ENCODE peak calls at places on chromosomes 13 and 19, in nine cellular contexts. B, P, U, A, T, E, I, Y and N are unnamed samples.

GRCh38 chr19:31073485-31074221 is 275.6 kb downstream of the TSHZ3 start:
- DNase-seq in E (no peak), P (no peak), Y (no peak), I (no peak), T (no peak), U (no peak), B (no peak), A (peak), N (no peak)

GRCh38 chr13:109667754-109668360 is 118.5 kb downstream of the IRS2 start:
- DNase-seq in E (no peak), P (no peak), Y (no peak), B (no peak), A (no peak), T (no peak), U (no peak), I (no peak), N (no peak)

GRCh38 chr19:39217094-39217493 is 13.0 kb upstream of the SYCN start:
- DNase-seq in Y (no peak), B (no peak), A (no peak), I (no peak), E (no peak), U (no peak), T (no peak), P (no peak), N (no peak)

GRCh38 chr13:103663996-103664395 is 597.8 kb upstream of the SLC10A2 start:
- DNase-seq in B (no peak), E (no peak), A (no peak), U (no peak), Y (no peak), P (no peak), I (no peak), T (no peak), N (no peak)

GRCh38 chr13:32840840-32841713 is 175.1 kb upstream of the KL start:
- DNase-seq in U (no peak), I (no peak), A (no peak), E (no peak), P (no peak), B (no peak), T (no peak), Y (peak), N (no peak)

GRCh38 chr13:95391785-95392184 is 90.5 kb upstream of the ABCC4 start:
- DNase-seq in P (no peak), T (no peak), E (no peak), B (no peak), I (no peak), A (no peak), U (no peak), Y (no peak), N (no peak)

GRCh38 chr13:85930108-85930507 is 130.9 kb upstream of the SLITRK6 start:
- DNase-seq in P (no peak), I (no peak), B (no peak), T (no peak), A (no peak), E (no peak), Y (no peak), U (no peak), N (no peak)

GRCh38 chr19:18895828-18896341 is at the start of gene CERS1:
- DNase-seq in P (no peak), U (no peak), E (no peak), T (no peak), I (peak), Y (no peak), B (no peak), A (peak), N (no peak)

GRCh38 chr13:35988648-35989081 is 142.5 kb downstream of the DCLK1 start:
- DNase-seq in P (peak), B (no peak), Y (no peak), I (no peak), E (no peak), A (no peak), U (no peak), T (no peak), N (no peak)

GRCh38 chr19:23283925-23284324 is 33.7 kb upstream of the ZNF724 start:
- DNase-seq in B (no peak), T (peak), U (no peak), E (no peak), A (peak), I (peak), P (peak), Y (peak), N (peak)

GRCh38 chr19:11331502-11331901 is 8.0 kb downstream of the RAB3D start:
- DNase-seq in U (no peak), T (no peak), I (no peak), P (no peak), Y (no peak), B (no peak), A (no peak), E (no peak), N (no peak)

GRCh38 chr19:1217366-1217765 is 11.8 kb downstream of the STK11 start:
- DNase-seq in I (no peak), T (no peak), P (no peak), E (no peak), A (no peak), B (no peak), U (no peak), Y (no peak), N (no peak)

DNA sequence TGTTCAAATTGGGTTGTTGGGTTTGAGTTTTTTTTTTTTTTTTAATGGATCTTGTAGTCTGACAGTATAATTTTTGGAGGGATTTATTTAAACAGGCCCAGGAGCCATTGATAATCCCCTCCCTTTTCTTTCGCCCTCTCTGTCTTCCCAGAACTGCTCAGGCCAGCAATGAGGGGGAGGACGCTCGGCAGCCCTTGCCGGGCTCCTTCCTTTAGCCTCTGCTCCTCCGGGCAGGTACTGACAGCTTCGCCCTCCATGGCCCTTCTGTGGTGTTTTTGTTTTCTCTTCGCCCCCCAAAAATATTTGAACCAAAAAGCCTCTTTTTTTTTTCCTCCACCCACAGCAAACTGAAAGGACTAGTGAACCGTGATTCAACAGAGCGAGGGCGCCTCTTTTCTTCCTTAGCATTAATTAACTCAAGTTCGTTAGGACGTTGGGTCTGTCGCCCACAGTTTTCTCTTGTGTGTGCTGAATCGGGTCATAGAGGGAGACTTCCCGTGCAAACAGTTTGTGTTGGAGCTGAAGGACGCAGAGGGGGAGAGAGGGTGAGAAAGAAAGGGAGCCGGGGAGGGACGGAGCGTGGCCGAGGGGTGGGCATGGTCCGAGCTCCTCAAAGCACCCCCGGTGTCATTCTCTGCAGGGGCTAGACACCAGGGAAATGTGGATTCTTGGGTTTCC is 21.5 kb downstream of the NFIX start:
- DNase-seq in P (no peak), Y (no peak), A (no peak), T (no peak), I (no peak), B (no peak), E (no peak), U (no peak), N (no peak)
- H3K4me3 ChIP-seq in P (no peak), Y (peak), A (no peak), T (no peak), I (no peak), B (peak), E (no peak), U (peak), N (no peak)

DNA sequence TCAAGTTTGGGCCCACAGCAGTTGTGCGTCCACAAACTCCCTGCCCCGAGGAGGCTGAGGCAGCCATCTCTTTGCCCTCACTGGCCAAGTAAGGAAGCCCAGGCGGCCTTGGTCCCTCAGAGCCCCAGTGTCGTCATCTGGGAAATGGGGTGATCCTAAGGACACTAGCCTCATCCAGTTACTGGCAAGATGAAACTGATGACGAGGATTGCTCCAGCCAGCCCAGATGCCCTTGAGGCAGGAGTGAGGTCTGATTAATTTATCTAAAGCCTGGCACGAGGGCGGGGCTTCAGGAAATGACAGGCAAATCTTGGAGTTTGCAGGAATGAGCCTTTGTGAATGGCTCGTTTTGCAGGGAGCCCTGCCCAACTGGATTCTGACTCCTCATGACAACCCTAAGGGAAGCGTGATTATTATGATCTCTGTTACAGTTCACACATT is 5.6 kb downstream of the LIPE start:
- DNase-seq in T (no peak), A (no peak), I (no peak), Y (no peak), B (no peak), P (no peak), E (peak), U (peak), N (no peak)
- H3K27ac ChIP-seq in T (no peak), A (no peak), I (no peak), Y (peak), B (peak), P (no peak), E (peak), U (peak), N (peak)

GRCh38 chr13:113862191-113862765 is 1.6 kb downstream of the GAS6 start:
- DNase-seq in I (no peak), E (no peak), T (no peak), U (peak), Y (no peak), A (no peak), B (no peak), P (no peak), N (no peak)

GRCh38 chr13:113861433-113862030 is 2.3 kb downstream of the GAS6 start:
- DNase-seq in A (no peak), Y (no peak), P (no peak), B (no peak), U (peak), I (no peak), T (no peak), E (no peak), N (no peak)

GRCh38 chr13:113859311-113860050 is 4.4 kb downstream of the GAS6 start:
- DNase-seq in I (no peak), P (no peak), T (peak), B (no peak), E (no peak), A (no peak), U (peak), Y (no peak), N (no peak)

GRCh38 chr13:113860051-113860471 is 3.8 kb downstream of the GAS6 start:
- DNase-seq in Y (no peak), P (no peak), T (peak), A (no peak), E (no peak), B (no peak), U (no peak), I (peak), N (no peak)

GRCh38 chr13:113860579-113861432 is 3.1 kb downstream of the GAS6 start:
- DNase-seq in A (peak), P (no peak), E (no peak), Y (no peak), I (peak), B (no peak), T (no peak), U (peak), N (no peak)
- H3K4me3 ChIP-seq in A (no peak), P (no peak), E (no peak), Y (peak), I (no peak), B (no peak), T (no peak), U (no peak), N (no peak)

GRCh38 chr13:88154001-88154400 is 482.8 kb downstream of the SLITRK5 start:
- DNase-seq in U (no peak), T (no peak), Y (no peak), B (no peak), P (no peak), E (no peak), I (no peak), A (no peak), N (no peak)
- H3K27ac ChIP-seq in U (no peak), T (no peak), Y (no peak), B (no peak), P (no peak), E (no peak), I (no peak), A (no peak), N (no peak)

GRCh38 chr19:3361384-3362216 is 4.8 kb upstream of the NFIC start:
- DNase-seq in A (no peak), U (no peak), I (no peak), B (no peak), Y (no peak), E (no peak), T (no peak), P (no peak), N (no peak)
- H3K4me3 ChIP-seq in A (peak), U (no peak), I (no peak), B (peak), Y (peak), E (no peak), T (peak), P (peak), N (no peak)

GRCh38 chr19:38006361-38007045 is 99.5 kb downstream of the SIPA1L3 start:
- DNase-seq in T (no peak), U (no peak), I (no peak), E (no peak), B (no peak), Y (no peak), P (no peak), A (no peak), N (no peak)
- H3K27ac ChIP-seq in T (no peak), U (peak), I (peak), E (no peak), B (no peak), Y (no peak), P (no peak), A (no peak), N (no peak)

GRCh38 chr19:40431698-40432097 is 5.9 kb upstream of the SERTAD1 start:
- DNase-seq in E (no peak), I (no peak), Y (no peak), T (no peak), A (no peak), P (no peak), B (no peak), U (no peak), N (no peak)

GRCh38 chr19:40438284-40438683 is 5.9 kb downstream of the SERTAD3 start:
- DNase-seq in Y (no peak), A (no peak), T (no peak), P (no peak), B (no peak), U (no peak), E (no peak), I (no peak), N (no peak)

GRCh38 chr19:40433391-40434216 is 7.8 kb upstream of the SERTAD1 start:
- DNase-seq in T (peak), U (peak), I (peak), Y (peak), P (peak), B (peak), A (peak), E (peak), N (peak)
- H3K4me3 ChIP-seq in T (peak), U (peak), I (peak), Y (peak), P (peak), B (peak), A (peak), E (peak), N (peak)